ENCODE peak calls at places on chromosomes 12 and 14, in eight cellular contexts. One of them, this sample, is unnamed.

GRCh38 chr14:105860615-105861580 is 334.5 kb downstream of the TMEM121 start:
- DNase-seq in endothelial cell of umbilical vein: no peak
- DNase-seq in HepG2: no peak
- DNase-seq in aorta: peak; percentile 30
- DNase-seq in endodermal cell: peak; percentile 8
- DNase-seq in adrenal gland: peak; percentile 41
- DNase-seq in breast epithelium: no peak
- DNase-seq in GM23248: no peak
- DNase-seq in this sample: peak; percentile 33

GRCh38 chr12:10771132-10771733 is 31.2 kb downstream of the TAS2R7 start:
- DNase-seq in HepG2: peak; percentile 24
- DNase-seq in endothelial cell of umbilical vein: peak; percentile 69
- DNase-seq in breast epithelium: no peak
- DNase-seq in aorta: no peak
- DNase-seq in GM23248: peak; percentile 53
- DNase-seq in adrenal gland: no peak
- DNase-seq in endodermal cell: no peak
- DNase-seq in this sample: no peak

GRCh38 chr12:97075583-97076268 is 168.7 kb downstream of the NEDD1 start:
- DNase-seq in endothelial cell of umbilical vein: peak; percentile 81
- DNase-seq in GM23248: no peak
- DNase-seq in HepG2: no peak
- DNase-seq in endodermal cell: no peak
- DNase-seq in breast epithelium: no peak
- DNase-seq in aorta: no peak
- DNase-seq in adrenal gland: no peak
- DNase-seq in this sample: no peak

GRCh38 chr14:94117856-94118255 is 7.3 kb downstream of the IFI27 start:
- DNase-seq in adrenal gland: no peak
- DNase-seq in aorta: no peak
- DNase-seq in GM23248: no peak
- DNase-seq in breast epithelium: no peak
- DNase-seq in endothelial cell of umbilical vein: no peak
- DNase-seq in endodermal cell: no peak
- DNase-seq in HepG2: no peak
- DNase-seq in this sample: no peak

GRCh38 chr14:22837750-22838538 is 1.6 kb downstream of the MMP14 start:
- DNase-seq in endothelial cell of umbilical vein: no peak
- DNase-seq in adrenal gland: no peak
- DNase-seq in aorta: peak; percentile 79
- DNase-seq in endodermal cell: peak; percentile 78
- DNase-seq in GM23248: peak; percentile 74
- DNase-seq in HepG2: no peak
- DNase-seq in breast epithelium: no peak
- DNase-seq in this sample: peak; percentile 46

GRCh38 chr12:116365606-116366455 is 88.3 kb upstream of the MED13L start:
- DNase-seq in adrenal gland: no peak
- DNase-seq in breast epithelium: no peak
- DNase-seq in endodermal cell: no peak
- DNase-seq in endothelial cell of umbilical vein: no peak
- DNase-seq in GM23248: no peak
- DNase-seq in aorta: no peak
- DNase-seq in HepG2: no peak
- DNase-seq in this sample: no peak

GRCh38 chr12:49818241-49818640 is 10.0 kb downstream of the NCKAP5L start:
- DNase-seq in HepG2: no peak
- DNase-seq in GM23248: no peak
- DNase-seq in endodermal cell: no peak
- DNase-seq in breast epithelium: no peak
- DNase-seq in adrenal gland: no peak
- DNase-seq in endothelial cell of umbilical vein: no peak
- DNase-seq in aorta: no peak
- DNase-seq in this sample: no peak

GRCh38 chr12:102726686-102727085 is 190.4 kb downstream of the PAH start:
- DNase-seq in endodermal cell: no peak
- DNase-seq in breast epithelium: no peak
- DNase-seq in adrenal gland: no peak
- DNase-seq in endothelial cell of umbilical vein: no peak
- DNase-seq in HepG2: no peak
- DNase-seq in GM23248: no peak
- DNase-seq in aorta: no peak
- DNase-seq in this sample: no peak

GRCh38 chr14:29817767-29818166 is 109.9 kb downstream of the PRKD1 start:
- DNase-seq in endodermal cell: no peak
- DNase-seq in breast epithelium: no peak
- DNase-seq in GM23248: no peak
- DNase-seq in HepG2: no peak
- DNase-seq in aorta: no peak
- DNase-seq in endothelial cell of umbilical vein: no peak
- DNase-seq in adrenal gland: no peak
- DNase-seq in this sample: no peak

GRCh38 chr12:76024942-76025600 is 6.5 kb downstream of the PHLDA1 start:
- DNase-seq in adrenal gland: no peak
- DNase-seq in GM23248: peak; percentile 90
- DNase-seq in endothelial cell of umbilical vein: peak; percentile 42
- DNase-seq in HepG2: no peak
- DNase-seq in endodermal cell: no peak
- DNase-seq in breast epithelium: no peak
- DNase-seq in aorta: no peak
- DNase-seq in this sample: no peak

GRCh38 chr14:85415015-85415712 is 114.8 kb upstream of the FLRT2 start:
- DNase-seq in adrenal gland: peak; percentile 53
- DNase-seq in HepG2: peak; percentile 64
- DNase-seq in breast epithelium: no peak
- DNase-seq in aorta: no peak
- DNase-seq in endodermal cell: peak; percentile 67
- DNase-seq in GM23248: peak; percentile 97
- DNase-seq in endothelial cell of umbilical vein: peak; percentile 67
- DNase-seq in this sample: no peak

GRCh38 chr12:132342322-132342721 is 12.9 kb upstream of the GALNT9 start:
- DNase-seq in aorta: no peak
- DNase-seq in adrenal gland: no peak
- DNase-seq in breast epithelium: no peak
- DNase-seq in GM23248: peak; percentile 12
- DNase-seq in endodermal cell: peak; percentile 89
- DNase-seq in HepG2: peak; percentile 20
- DNase-seq in endothelial cell of umbilical vein: no peak
- DNase-seq in this sample: peak; percentile 47

GRCh38 chr12:96386794-96387193 is 13.4 kb downstream of the CDK17 start:
- DNase-seq in endodermal cell: no peak
- DNase-seq in breast epithelium: no peak
- DNase-seq in endothelial cell of umbilical vein: no peak
- DNase-seq in adrenal gland: no peak
- DNase-seq in aorta: no peak
- DNase-seq in HepG2: no peak
- DNase-seq in GM23248: no peak
- DNase-seq in this sample: no peak

GRCh38 chr12:9843416-9843815 is 16.1 kb downstream of the KLRF1 start:
- DNase-seq in endodermal cell: no peak
- DNase-seq in HepG2: no peak
- DNase-seq in breast epithelium: no peak
- DNase-seq in endothelial cell of umbilical vein: no peak
- DNase-seq in GM23248: peak; percentile 33
- DNase-seq in adrenal gland: no peak
- DNase-seq in aorta: no peak
- DNase-seq in this sample: no peak

GRCh38 chr12:132522586-132523380 is 32.8 kb downstream of the FBRSL1 start:
- DNase-seq in endodermal cell: no peak
- DNase-seq in adrenal gland: no peak
- DNase-seq in breast epithelium: no peak
- DNase-seq in endothelial cell of umbilical vein: no peak
- DNase-seq in aorta: no peak
- DNase-seq in GM23248: no peak
- DNase-seq in HepG2: no peak
- DNase-seq in this sample: no peak

GRCh38 chr12:4943938-4944284 is 34.2 kb downstream of the KCNA1 start:
- DNase-seq in breast epithelium: no peak
- DNase-seq in endodermal cell: no peak
- DNase-seq in aorta: no peak
- DNase-seq in endothelial cell of umbilical vein: no peak
- DNase-seq in HepG2: no peak
- DNase-seq in adrenal gland: no peak
- DNase-seq in GM23248: no peak
- DNase-seq in this sample: no peak

GRCh38 chr12:4938900-4939299 is 29.2 kb downstream of the KCNA1 start:
- DNase-seq in endodermal cell: no peak
- DNase-seq in breast epithelium: no peak
- DNase-seq in endothelial cell of umbilical vein: no peak
- DNase-seq in HepG2: no peak
- DNase-seq in GM23248: no peak
- DNase-seq in adrenal gland: no peak
- DNase-seq in aorta: no peak
- DNase-seq in this sample: no peak

GRCh38 chr12:4943067-4943937 is 33.6 kb downstream of the KCNA1 start:
- DNase-seq in aorta: no peak
- DNase-seq in adrenal gland: no peak
- DNase-seq in GM23248: no peak
- DNase-seq in endodermal cell: no peak
- DNase-seq in breast epithelium: no peak
- DNase-seq in HepG2: no peak
- DNase-seq in endothelial cell of umbilical vein: no peak
- DNase-seq in this sample: no peak

GRCh38 chr12:4934651-4935050 is 24.9 kb downstream of the KCNA1 start:
- DNase-seq in endothelial cell of umbilical vein: no peak
- DNase-seq in breast epithelium: no peak
- DNase-seq in adrenal gland: no peak
- DNase-seq in GM23248: peak; percentile 24
- DNase-seq in HepG2: no peak
- DNase-seq in endodermal cell: no peak
- DNase-seq in aorta: no peak
- DNase-seq in this sample: no peak

GRCh38 chr12:4939418-4940023 is 29.8 kb downstream of the KCNA1 start:
- DNase-seq in HepG2: no peak
- DNase-seq in adrenal gland: no peak
- DNase-seq in aorta: no peak
- DNase-seq in endothelial cell of umbilical vein: no peak
- DNase-seq in GM23248: no peak
- DNase-seq in breast epithelium: no peak
- DNase-seq in endodermal cell: no peak
- DNase-seq in this sample: no peak
- H3K4me3 ChIP-seq in HepG2: no peak overlapping the region
- H3K4me3 ChIP-seq in adrenal gland: no peak overlapping the region
- H3K4me3 ChIP-seq in aorta: no peak overlapping the region
- H3K4me3 ChIP-seq in endothelial cell of umbilical vein: no peak overlapping the region
- H3K4me3 ChIP-seq in GM23248: no peak overlapping the region
- H3K4me3 ChIP-seq in breast epithelium: no peak overlapping the region
- H3K4me3 ChIP-seq in endodermal cell: no peak overlapping the region
- H3K4me3 ChIP-seq in this sample: no peak overlapping the region

GRCh38 chr14:20482382-20482781 is 13.2 kb downstream of the PNP start:
- DNase-seq in adrenal gland: no peak
- DNase-seq in breast epithelium: no peak
- DNase-seq in aorta: no peak
- DNase-seq in endothelial cell of umbilical vein: no peak
- DNase-seq in endodermal cell: no peak
- DNase-seq in GM23248: no peak
- DNase-seq in HepG2: no peak
- DNase-seq in this sample: no peak

GRCh38 chr14:20472566-20473206 is 3.5 kb downstream of the PNP start:
- DNase-seq in adrenal gland: no peak
- DNase-seq in aorta: no peak
- DNase-seq in breast epithelium: no peak
- DNase-seq in endothelial cell of umbilical vein: no peak
- DNase-seq in HepG2: no peak
- DNase-seq in GM23248: no peak
- DNase-seq in endodermal cell: no peak
- DNase-seq in this sample: no peak

GRCh38 chr14:20477211-20477876 is 8.1 kb downstream of the PNP start:
- DNase-seq in endodermal cell: no peak
- DNase-seq in HepG2: no peak
- DNase-seq in endothelial cell of umbilical vein: peak; percentile 69
- DNase-seq in GM23248: peak; percentile 39
- DNase-seq in aorta: no peak
- DNase-seq in breast epithelium: peak; percentile 67
- DNase-seq in adrenal gland: peak; percentile 67
- DNase-seq in this sample: peak; percentile 72

GRCh38 chr14:20478915-20479314 is 9.7 kb downstream of the PNP start:
- DNase-seq in adrenal gland: no peak
- DNase-seq in HepG2: no peak
- DNase-seq in endodermal cell: no peak
- DNase-seq in endothelial cell of umbilical vein: no peak
- DNase-seq in aorta: no peak
- DNase-seq in breast epithelium: no peak
- DNase-seq in GM23248: no peak
- DNase-seq in this sample: no peak

GRCh38 chr14:20476795-20477194 is 7.6 kb downstream of the PNP start:
- DNase-seq in aorta: no peak
- DNase-seq in GM23248: no peak
- DNase-seq in endodermal cell: no peak
- DNase-seq in adrenal gland: no peak
- DNase-seq in endothelial cell of umbilical vein: no peak
- DNase-seq in breast epithelium: no peak
- DNase-seq in HepG2: no peak
- DNase-seq in this sample: no peak
- H3K27ac ChIP-seq in aorta: no peak overlapping the region
- H3K27ac ChIP-seq in GM23248: no peak overlapping the region
- H3K27ac ChIP-seq in endodermal cell: no peak overlapping the region
- H3K27ac ChIP-seq in adrenal gland: no peak overlapping the region
- H3K27ac ChIP-seq in endothelial cell of umbilical vein: peak overlapping the region; percentile 77
- H3K27ac ChIP-seq in breast epithelium: peak overlapping the region; percentile 45
- H3K27ac ChIP-seq in HepG2: no peak overlapping the region
- H3K27ac ChIP-seq in this sample: peak overlapping the region; percentile 76

GRCh38 chr14:97025722-97026121 is 228.5 kb downstream of the VRK1 start:
- DNase-seq in endodermal cell: peak; percentile 75
- DNase-seq in HepG2: no peak
- DNase-seq in breast epithelium: no peak
- DNase-seq in GM23248: no peak
- DNase-seq in aorta: no peak
- DNase-seq in endothelial cell of umbilical vein: no peak
- DNase-seq in adrenal gland: no peak
- DNase-seq in this sample: peak; percentile 65
- H3K4me3 ChIP-seq in endodermal cell: no peak overlapping the region
- H3K4me3 ChIP-seq in HepG2: no peak overlapping the region
- H3K4me3 ChIP-seq in breast epithelium: no peak overlapping the region
- H3K4me3 ChIP-seq in GM23248: no peak overlapping the region
- H3K4me3 ChIP-seq in aorta: no peak overlapping the region
- H3K4me3 ChIP-seq in endothelial cell of umbilical vein: no peak overlapping the region
- H3K4me3 ChIP-seq in adrenal gland: no peak overlapping the region
- H3K4me3 ChIP-seq in this sample: no peak overlapping the region

DNA sequence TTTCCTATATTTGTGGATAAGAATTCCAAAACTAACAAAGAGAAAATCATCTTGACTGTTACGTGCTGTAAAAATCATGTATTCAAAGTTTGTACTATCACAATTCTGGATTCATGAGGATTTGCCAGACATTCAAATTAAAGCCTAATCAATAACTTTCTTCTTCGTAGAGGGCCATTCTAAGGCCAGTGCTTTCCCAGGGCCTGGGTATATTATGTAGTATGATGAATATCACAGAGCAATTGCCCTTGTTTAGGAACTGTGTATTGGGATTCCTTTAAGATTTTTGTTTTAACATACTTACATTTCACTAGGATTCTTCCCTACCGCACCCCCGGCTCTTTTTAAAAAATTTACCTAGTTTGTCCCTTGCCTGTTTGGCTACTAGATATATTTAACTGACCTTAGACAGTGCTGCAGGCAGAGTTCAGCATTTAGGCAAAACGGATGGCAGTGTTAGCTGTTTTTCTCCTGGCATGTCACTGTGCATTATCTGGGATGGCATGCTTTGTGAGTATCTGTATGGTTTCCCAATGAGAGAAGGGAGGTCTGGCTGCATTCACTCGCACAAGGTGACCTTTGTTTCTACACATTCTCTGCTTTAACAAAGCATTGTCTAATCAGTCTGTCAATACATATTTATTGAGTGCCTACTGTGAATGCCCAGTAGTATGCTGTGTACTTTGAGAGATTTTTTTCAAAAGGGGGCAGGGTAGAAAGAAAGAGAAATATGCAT is 63.2 kb downstream of the ERC1 start:
- DNase-seq in endothelial cell of umbilical vein: no peak
- DNase-seq in aorta: no peak
- DNase-seq in breast epithelium: no peak
- DNase-seq in HepG2: peak; percentile 94
- DNase-seq in GM23248: no peak
- DNase-seq in adrenal gland: peak; percentile 59
- DNase-seq in endodermal cell: peak; percentile 66
- DNase-seq in this sample: no peak
- H3K27ac ChIP-seq in endothelial cell of umbilical vein: no peak overlapping the region
- H3K27ac ChIP-seq in aorta: no peak overlapping the region
- H3K27ac ChIP-seq in breast epithelium: no peak overlapping the region
- H3K27ac ChIP-seq in HepG2: peak overlapping the region; percentile 59
- H3K27ac ChIP-seq in GM23248: no peak overlapping the region
- H3K27ac ChIP-seq in adrenal gland: peak overlapping the region; percentile 58
- H3K27ac ChIP-seq in endodermal cell: peak overlapping the region; percentile 80
- H3K27ac ChIP-seq in this sample: no peak overlapping the region